ENCODE peak calls at places on chromosome 20, in ten cellular contexts. I is trophoblast cell, P is cardiac muscle cell, T is Panc1, B is HCT116, A is neural progenitor cell, O is stomach, U is heart left ventricle, D is vagina, S is right cardiac atrium. Q is an unnamed sample.
A peak's percentile ranks its signal among the peaks of the same experiment; 100 is the strongest.

GRCh38 chr20:41717464-41717863 is 99.3 kb upstream of the CHD6 start:
- DNase-seq in I (no peak), P (peak; percentile 44), T (no peak), B (no peak), A (no peak), O (peak; percentile 51), U (no peak), D (no peak), S (no peak), Q (no peak)

GRCh38 chr20:22684763-22685443 is 100.5 kb upstream of the FOXA2 start:
- DNase-seq in I (no peak), P (no peak), T (no peak), B (no peak), A (no peak), O (no peak), U (no peak), D (peak; percentile 65), S (no peak), Q (no peak)

GRCh38 chr20:17795449-17796095 is 95.8 kb downstream of the BANF2 start:
- DNase-seq in I (no peak), P (peak; percentile 38), T (no peak), B (no peak), A (no peak), O (no peak), U (no peak), D (no peak), S (peak; percentile 31), Q (no peak)

GRCh38 chr20:1901704-1902103 is 6.5 kb downstream of the SIRPA start:
- DNase-seq in I (no peak), P (no peak), T (no peak), B (no peak), A (peak; percentile 2), O (no peak), U (no peak), D (no peak), S (no peak), Q (no peak)

GRCh38 chr20:53723621-53724020 is 130.0 kb upstream of the ZNF217 start:
- DNase-seq in I (no peak), P (no peak), T (no peak), B (no peak), A (no peak), O (no peak), U (no peak), D (no peak), S (no peak), Q (peak; percentile 58)

GRCh38 chr20:36260316-36260715 is 24.0 kb downstream of the AAR2 start:
- DNase-seq in I (no peak), P (no peak), T (no peak), B (no peak), A (no peak), O (no peak), U (no peak), D (no peak), S (no peak), Q (peak; percentile 73)

GRCh38 chr20:62587757-62588402 is 54.4 kb upstream of the SLCO4A1 start:
- DNase-seq in I (no peak), P (peak; percentile 24), T (no peak), B (no peak), A (peak; percentile 82), O (no peak), U (peak; percentile 63), D (no peak), S (peak; percentile 14), Q (no peak)

GRCh38 chr20:36132802-36133211 is 21.7 kb upstream of the EPB41L1 start:
- DNase-seq in I (no peak), P (no peak), T (no peak), B (no peak), A (no peak), O (no peak), U (peak; percentile 32), D (no peak), S (no peak), Q (no peak)

GRCh38 chr20:17507032-17507431 is 24.1 kb downstream of the BFSP1 start:
- DNase-seq in I (peak; percentile 91), P (no peak), T (no peak), B (no peak), A (no peak), O (no peak), U (no peak), D (no peak), S (no peak), Q (no peak)

GRCh38 chr20:40080059-40080652 is 608.9 kb downstream of the MAFB start:
- DNase-seq in I (no peak), P (no peak), T (no peak), B (no peak), A (no peak), O (no peak), U (no peak), D (no peak), S (no peak), Q (no peak)

GRCh38 chr20:52060794-52061714 is 130.5 kb downstream of the ZFP64 start:
- DNase-seq in I (no peak), P (peak; percentile 59), T (peak; percentile 28), B (peak; percentile 12), A (peak; percentile 81), O (no peak), U (no peak), D (no peak), S (peak; percentile 14), Q (no peak)

GRCh38 chr20:60254901-60255411 is 296.7 kb downstream of the CDH26 start:
- DNase-seq in I (no peak), P (peak; percentile 2), T (no peak), B (no peak), A (peak; percentile 23), O (no peak), U (no peak), D (no peak), S (no peak), Q (peak; percentile 87)

GRCh38 chr20:23327617-23328333 is 22.8 kb upstream of the NXT1 start:
- DNase-seq in I (no peak), P (no peak), T (no peak), B (no peak), A (no peak), O (no peak), U (no peak), D (no peak), S (no peak), Q (no peak)

GRCh38 chr20:48804300-48804980 is 23.4 kb downstream of the PREX1 start:
- DNase-seq in I (no peak), P (no peak), T (no peak), B (no peak), A (no peak), O (no peak), U (no peak), D (no peak), S (no peak), Q (peak; percentile 84)

GRCh38 chr20:23178806-23179205 is 92.7 kb upstream of the CD93 start:
- DNase-seq in I (no peak), P (peak; percentile 43), T (no peak), B (no peak), A (no peak), O (no peak), U (no peak), D (peak; percentile 56), S (peak; percentile 44), Q (no peak)

GRCh38 chr20:38137441-38138037 is 27.5 kb downstream of the TGM2 start:
- DNase-seq in I (no peak), P (no peak), T (no peak), B (no peak), A (no peak), O (no peak), U (no peak), D (no peak), S (no peak), Q (peak; percentile 57)

GRCh38 chr20:5377484-5377883 is 60.7 kb upstream of the PROKR2 start:
- DNase-seq in I (no peak), P (no peak), T (no peak), B (no peak), A (no peak), O (no peak), U (no peak), D (no peak), S (no peak), Q (no peak)

DNA sequence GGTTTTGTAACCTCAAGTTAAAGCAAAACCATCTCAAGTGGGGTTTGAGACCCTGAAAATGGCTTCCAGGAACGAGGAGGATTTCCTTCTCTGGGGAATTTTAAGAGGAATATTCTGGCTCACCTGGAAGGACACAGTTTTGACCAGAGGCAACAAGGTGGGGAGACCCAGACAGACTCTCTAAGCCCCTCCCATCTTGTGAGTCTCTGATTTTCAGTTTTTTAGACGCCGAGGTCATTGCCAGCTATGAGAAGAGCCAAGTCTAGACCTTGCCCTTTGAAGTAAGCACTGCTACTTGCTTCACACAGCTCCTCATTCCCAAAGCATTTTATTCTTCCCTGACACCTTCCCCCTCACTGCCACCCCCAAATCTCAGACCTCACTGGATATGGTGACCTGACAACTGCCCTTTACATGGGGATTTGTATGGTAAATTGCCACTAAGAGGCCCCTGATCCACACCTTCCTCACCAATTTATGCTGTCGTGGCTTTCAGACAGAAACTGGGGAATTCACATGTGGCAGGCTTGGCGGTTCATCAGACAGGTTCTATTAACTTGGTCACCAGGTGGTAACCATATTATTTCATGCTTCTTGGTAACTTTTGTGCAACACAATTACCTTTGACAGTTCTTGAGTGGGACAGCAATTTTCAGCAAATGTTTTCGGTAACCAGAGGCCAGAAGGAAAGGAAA is 116.2 kb downstream of the ISM1 start:
- DNase-seq in I (no peak), P (no peak), T (no peak), B (no peak), A (no peak), O (no peak), U (no peak), D (no peak), S (no peak), Q (no peak)
- H3K27me3 ChIP-seq in I (no peaks in the 10 kb centered on the region), P (no peaks in the 10 kb centered on the region), T (no peaks in the 10 kb centered on the region), B (no peaks in the 10 kb centered on the region), A (no peaks in the 10 kb centered on the region), O (no peaks in the 10 kb centered on the region), U (no peaks in the 10 kb centered on the region), D (no peaks in the 10 kb centered on the region), S (no peaks in the 10 kb centered on the region), Q (no peaks in the 10 kb centered on the region)

GRCh38 chr20:21102252-21102609 is 3.9 kb downstream of the LINC00237 start:
- DNase-seq in I (no peak), P (no peak), T (no peak), B (no peak), A (peak; percentile 50), O (no peak), U (no peak), D (no peak), S (no peak), Q (no peak)
- H3K4me3 ChIP-seq in I (peak overlapping the region; percentile 57), P (peak overlapping the region; percentile 10), T (no peak overlapping the region), B (no peak overlapping the region), A (peak overlapping the region; percentile 43), O (peak overlapping the region; percentile 42), U (peak overlapping the region; percentile 30), D (peak overlapping the region; percentile 20), S (peak overlapping the region; percentile 72), Q (no peak overlapping the region)

GRCh38 chr20:11217322-11217989 is 543.7 kb upstream of the JAG1 start:
- DNase-seq in I (no peak), P (peak; percentile 56), T (no peak), B (no peak), A (no peak), O (no peak), U (no peak), D (no peak), S (no peak), Q (no peak)
- H3K27me3 ChIP-seq in I (no peaks in the 10 kb centered on the region), P (no peaks in the 10 kb centered on the region), T (no peaks in the 10 kb centered on the region), B (no peaks in the 10 kb centered on the region), A (no peaks in the 10 kb centered on the region), O (no peaks in the 10 kb centered on the region), U (no peaks in the 10 kb centered on the region), D (no peaks in the 10 kb centered on the region), S (no peaks in the 10 kb centered on the region), Q (no peaks in the 10 kb centered on the region)

DNA sequence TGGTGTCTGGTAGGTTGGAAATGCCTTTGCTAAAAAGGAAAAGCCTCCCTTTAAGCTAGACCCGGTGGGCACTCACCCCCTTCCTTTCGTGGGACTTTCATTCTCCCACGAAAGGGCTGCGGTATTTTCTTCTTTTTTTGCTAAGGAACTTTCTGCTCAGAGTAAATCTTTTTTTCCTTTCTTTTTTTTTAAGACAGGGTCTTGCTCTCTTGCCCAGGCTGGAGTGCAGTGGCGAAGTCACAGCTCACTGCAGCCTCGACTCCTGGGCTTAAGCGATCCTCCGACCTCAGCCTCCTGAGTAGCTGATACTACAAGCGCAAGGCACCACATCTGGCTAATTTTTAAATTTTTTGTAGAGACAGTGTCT is 4.0 kb downstream of the TP53TG5 start:
- DNase-seq in I (no peak), P (no peak), T (no peak), B (no peak), A (no peak), O (no peak), U (no peak), D (peak; percentile 65), S (no peak), Q (no peak)
- H3K4me3 ChIP-seq in I (no peak overlapping the region), P (peak overlapping the region; percentile 23), T (peak overlapping the region; percentile 75), B (no peak overlapping the region), A (peak overlapping the region; percentile 50), O (peak overlapping the region; percentile 48), U (peak overlapping the region; percentile 65), D (peak overlapping the region; percentile 46), S (peak overlapping the region; percentile 72), Q (no peak overlapping the region)